ENCODE peak calls at places on chromosomes 7 and 10, in five cellular contexts. O, Q, H, D and K are unnamed samples.

GRCh38 chr10:46245381-46245900 is 41.4 kb upstream of the ANTXRL start:
- DNase-seq in O (no peak), Q (no peak), H (no peak), D (no peak), K (no peak)

GRCh38 chr10:112898540-112899395 is 51.3 kb upstream of the TCF7L2 start:
- DNase-seq in O (no peak), Q (peak), H (peak), D (peak), K (peak)

GRCh38 chr7:21071570-21071969 is 284.9 kb upstream of the SP8 start:
- DNase-seq in O (no peak), Q (no peak), H (no peak), D (no peak), K (no peak)

GRCh38 chr7:157877298-157877840 is 540.6 kb downstream of the DNAJB6 start:
- DNase-seq in O (no peak), Q (no peak), H (no peak), D (no peak), K (no peak)

GRCh38 chr10:44353721-44354120 is 31.2 kb downstream of the CXCL12 start:
- DNase-seq in O (no peak), Q (no peak), H (no peak), D (no peak), K (no peak)

GRCh38 chr7:130595986-130596385 is 72.6 kb downstream of the COPG2 start:
- DNase-seq in O (no peak), Q (no peak), H (peak), D (no peak), K (no peak)

GRCh38 chr10:111532139-111532538 is 455.3 kb downstream of the ADRA2A start:
- DNase-seq in O (no peak), Q (no peak), H (no peak), D (no peak), K (no peak)

GRCh38 chr7:22174574-22174953 is 182.4 kb downstream of the RAPGEF5 start:
- DNase-seq in O (no peak), Q (no peak), H (no peak), D (no peak), K (no peak)

GRCh38 chr7:14950013-14950412 is 47.5 kb upstream of the DGKB start:
- DNase-seq in O (no peak), Q (no peak), H (no peak), D (no peak), K (no peak)

GRCh38 chr7:123966936-123967335 is 41.9 kb downstream of the SPAM1 start:
- DNase-seq in O (no peak), Q (no peak), H (no peak), D (no peak), K (no peak)

GRCh38 chr10:63409465-63410027 is 56.2 kb downstream of the JMJD1C start:
- DNase-seq in O (no peak), Q (peak), H (no peak), D (no peak), K (no peak)

GRCh38 chr10:60962946-60963345 is 19.0 kb upstream of the RHOBTB1 start:
- DNase-seq in O (no peak), Q (peak), H (no peak), D (no peak), K (no peak)

GRCh38 chr7:130894146-130895005 is 160.4 kb upstream of the KLF14 start:
- DNase-seq in O (no peak), Q (no peak), H (peak), D (peak), K (no peak)

GRCh38 chr7:151086802-151087246 is 549 bp downstream of the AGAP3 start:
- DNase-seq in O (no peak), Q (no peak), H (no peak), D (peak), K (no peak)

GRCh38 chr10:60572511-60573194 is 183.0 kb upstream of the ANK3 start:
- DNase-seq in O (no peak), Q (peak), H (no peak), D (peak), K (peak)

GRCh38 chr10:51743146-51743545 is 43.8 kb upstream of the CSTF2T start:
- DNase-seq in O (no peak), Q (no peak), H (no peak), D (no peak), K (no peak)

GRCh38 chr7:68503400-68503799 is 1094.9 kb upstream of the AUTS2 start:
- DNase-seq in O (no peak), Q (no peak), H (no peak), D (no peak), K (no peak)

GRCh38 chr10:49058341-49059255 is 56.7 kb downstream of the VSTM4 start:
- DNase-seq in O (no peak), Q (no peak), H (no peak), D (no peak), K (no peak)

GRCh38 chr7:79673969-79674368 is 220.5 kb upstream of the MAGI2 start:
- DNase-seq in O (no peak), Q (no peak), H (no peak), D (no peak), K (no peak)

GRCh38 chr10:103915794-103916193 is 2.2 kb downstream of the STN1 start:
- DNase-seq in O (no peak), Q (no peak), H (no peak), D (no peak), K (no peak)

GRCh38 chr10:43254199-43254730 is 12.6 kb downstream of the RASGEF1A start:
- DNase-seq in O (no peak), Q (no peak), H (no peak), D (no peak), K (no peak)

GRCh38 chr10:76892766-76893479 is 744.7 kb downstream of the KCNMA1 start:
- DNase-seq in O (no peak), Q (no peak), H (no peak), D (no peak), K (no peak)

GRCh38 chr10:71161429-71161828 is 50.9 kb upstream of the UNC5B start:
- DNase-seq in O (no peak), Q (no peak), H (no peak), D (no peak), K (peak)

GRCh38 chr7:69861233-69861632 is 263.0 kb downstream of the AUTS2 start:
- DNase-seq in O (no peak), Q (no peak), H (no peak), D (no peak), K (no peak)

GRCh38 chr7:29606287-29606721 is 42.7 kb downstream of the PRR15 start:
- DNase-seq in O (no peak), Q (no peak), H (peak), D (no peak), K (no peak)

GRCh38 chr7:44063894-44064651 is 1.3 kb downstream of the PGAM2 start:
- DNase-seq in O (no peak), Q (no peak), H (no peak), D (peak), K (no peak)

GRCh38 chr10:13080643-13081042 is 19.3 kb upstream of the OPTN start:
- DNase-seq in O (no peak), Q (no peak), H (no peak), D (no peak), K (no peak)

GRCh38 chr7:76231583-76231982 is 29.9 kb downstream of the SRRM3 start:
- DNase-seq in O (no peak), Q (no peak), H (no peak), D (no peak), K (no peak)

GRCh38 chr7:27164381-27165088 is 802 bp downstream of the HOXA9 start:
- DNase-seq in O (no peak), Q (no peak), H (no peak), D (peak), K (no peak)

GRCh38 chr10:11036424-11037011 is 18.8 kb downstream of the CELF2 start:
- DNase-seq in O (no peak), Q (peak), H (peak), D (peak), K (no peak)

GRCh38 chr7:35624299-35625186 is 70.4 kb downstream of the HERPUD2 start:
- DNase-seq in O (no peak), Q (no peak), H (peak), D (peak), K (no peak)

GRCh38 chr10:96305019-96305418 is 785 bp downstream of the DNTT start:
- DNase-seq in O (no peak), Q (no peak), H (no peak), D (no peak), K (no peak)

GRCh38 chr7:119482209-119482608 is 790.8 kb upstream of the KCND2 start:
- DNase-seq in O (peak), Q (no peak), H (peak), D (peak), K (no peak)
- TF ChIP-seq CTCF in O (peak), Q (peak), H (no peak), D (peak), K (peak)

GRCh38 chr10:23037561-23037960 is 57.8 kb upstream of the MSRB2 start:
- DNase-seq in O (no peak), Q (no peak), H (no peak), D (no peak), K (no peak)

GRCh38 chr10:23031318-23031717 is 64.1 kb upstream of the MSRB2 start:
- DNase-seq in O (no peak), Q (no peak), H (no peak), D (no peak), K (no peak)

GRCh38 chr10:23034790-23035189 is 60.6 kb upstream of the MSRB2 start:
- DNase-seq in O (no peak), Q (no peak), H (no peak), D (no peak), K (no peak)

GRCh38 chr10:23038172-23038571 is 57.2 kb upstream of the MSRB2 start:
- DNase-seq in O (no peak), Q (no peak), H (no peak), D (no peak), K (no peak)

GRCh38 chr10:23035569-23035968 is 59.8 kb upstream of the MSRB2 start:
- DNase-seq in O (no peak), Q (no peak), H (peak), D (peak), K (no peak)
- TF ChIP-seq CTCF in O (peak), Q (peak), H (no peak), D (peak), K (peak)

GRCh38 chr7:42186181-42186580 is 50.8 kb downstream of the GLI3 start:
- DNase-seq in O (no peak), Q (no peak), H (peak), D (peak), K (no peak)
- TF ChIP-seq CTCF in O (peak), Q (peak), H (no peak), D (peak), K (peak)

GRCh38 chr7:153381275-153382119 is 621.9 kb downstream of the ACTR3B start:
- DNase-seq in O (no peak), Q (no peak), H (peak), D (peak), K (no peak)
- TF ChIP-seq CTCF in O (peak), Q (peak), H (peak), D (peak), K (peak)

GRCh38 chr7:105521027-105521730 is 892 bp downstream of the PUS7 start:
- DNase-seq in O (no peak), Q (no peak), H (peak), D (peak), K (no peak)

GRCh38 chr7:105524840-105525239 is 2.8 kb upstream of the PUS7 start:
- DNase-seq in O (no peak), Q (no peak), H (no peak), D (no peak), K (no peak)

GRCh38 chr7:105519353-105519752 is 2.7 kb downstream of the PUS7 start:
- DNase-seq in O (no peak), Q (no peak), H (no peak), D (no peak), K (no peak)

DNA sequence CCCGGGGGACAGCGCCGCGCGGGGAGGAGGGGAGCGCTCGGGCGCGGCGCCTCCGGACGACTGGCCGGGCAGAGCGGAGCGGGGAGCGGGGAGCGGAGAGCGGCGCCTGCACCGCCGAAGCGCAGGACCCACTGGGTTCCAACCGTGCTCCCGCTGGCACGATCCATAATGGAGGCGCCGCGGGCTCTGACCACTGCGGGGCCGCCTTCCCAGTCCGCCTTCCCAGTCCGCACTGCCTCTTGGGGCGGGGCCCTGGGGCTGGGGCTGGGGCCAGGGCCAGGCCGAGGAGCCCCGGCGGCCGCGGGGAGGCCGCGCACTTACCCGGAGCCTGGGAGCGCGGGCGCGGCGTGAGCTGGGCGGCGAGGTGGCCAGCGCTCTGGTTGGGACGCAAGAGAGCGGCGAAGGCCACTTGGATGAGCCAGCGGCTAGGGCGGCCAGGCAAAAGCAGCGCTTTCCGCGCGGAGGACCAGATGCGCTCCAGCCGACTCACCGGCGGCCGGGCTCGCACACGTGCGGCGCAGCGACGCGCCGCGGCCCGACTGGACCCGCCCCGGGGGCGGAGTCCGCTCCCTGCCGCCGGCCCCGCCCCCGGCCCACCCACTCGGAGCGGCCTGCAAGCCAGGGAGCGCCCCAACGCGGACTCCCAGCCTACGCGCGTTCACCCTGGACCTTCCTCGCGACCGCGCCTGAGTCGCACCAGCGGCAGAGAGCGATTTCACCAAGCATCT is at the start of gene PUS7:
- DNase-seq in O (peak), Q (peak), H (peak), D (peak), K (no peak)
- TF ChIP-seq CTCF in O (no peak), Q (no peak), H (no peak), D (no peak), K (no peak)

DNA sequence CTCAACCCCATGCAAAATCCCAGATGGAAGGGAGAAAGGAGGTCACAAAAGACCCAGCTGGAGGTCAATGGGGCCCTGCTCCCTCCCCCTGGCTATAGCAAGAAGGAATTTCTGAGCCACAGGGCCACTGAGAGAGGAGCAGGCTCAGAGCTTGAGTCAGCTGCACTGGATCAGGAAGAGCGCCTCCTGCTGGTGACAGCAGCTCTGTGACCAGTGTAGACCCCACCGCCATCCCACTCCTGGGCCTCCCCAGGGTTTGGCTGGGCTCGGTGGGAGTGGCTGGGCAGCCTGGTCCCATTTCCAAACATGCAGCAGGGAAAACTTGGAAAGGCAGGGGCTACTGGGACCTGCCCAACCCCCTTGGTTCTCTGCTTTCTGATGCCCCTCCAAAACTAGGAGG is 31.5 kb upstream of the PRLHR start:
- DNase-seq in O (no peak), Q (no peak), H (no peak), D (peak), K (no peak)
- TF ChIP-seq CTCF in O (peak), Q (no peak), H (no peak), D (peak), K (peak)

GRCh38 chr7:50534690-50535290 is 30.4 kb downstream of the DDC start:
- DNase-seq in O (no peak), Q (peak), H (peak), D (no peak), K (peak)
- TF ChIP-seq CTCF in O (no peak), Q (no peak), H (no peak), D (no peak), K (peak)